ENCODE peak calls at places on chromosome 21, in four cellular contexts. L is heart left ventricle, W is sigmoid colon, J is GM12891. G is an unnamed sample.

GRCh38 chr21:25421327-25422028 is 185.8 kb downstream of the MRPL39 start:
- DNase-seq in L (no peak), W (no peak), J (no peak), G (no peak)

GRCh38 chr21:34771512-34772028 is 102.8 kb downstream of the CLIC6 start:
- DNase-seq in L (no peak), W (no peak), J (no peak), G (no peak)

GRCh38 chr21:23936224-23936623 is 1671.1 kb downstream of the MRPL39 start:
- DNase-seq in L (no peak), W (no peak), J (peak), G (no peak)

GRCh38 chr21:37463083-37463780 is 96.7 kb downstream of the DYRK1A start:
- DNase-seq in L (no peak), W (no peak), J (no peak), G (no peak)

GRCh38 chr21:26555554-26555953 is 17.5 kb downstream of the CYYR1 start:
- DNase-seq in L (no peak), W (no peak), J (no peak), G (no peak)

GRCh38 chr21:22145555-22145954 is 1147.3 kb downstream of the NCAM2 start:
- DNase-seq in L (no peak), W (no peak), J (no peak), G (no peak)

GRCh38 chr21:37398697-37399096 is 32.1 kb downstream of the DYRK1A start:
- DNase-seq in L (no peak), W (no peak), J (no peak), G (no peak)

GRCh38 chr21:31803039-31804007 is 69.5 kb upstream of the HUNK start:
- DNase-seq in L (no peak), W (no peak), J (no peak), G (no peak)

GRCh38 chr21:16069713-16070112 is 339.9 kb downstream of the USP25 start:
- DNase-seq in L (no peak), W (no peak), J (no peak), G (no peak)

GRCh38 chr21:44347911-44348451 is 5.4 kb upstream of the TRPM2 start:
- DNase-seq in L (no peak), W (no peak), J (no peak), G (no peak)

GRCh38 chr21:17590443-17590842 is 22.3 kb downstream of the BTG3 start:
- DNase-seq in L (no peak), W (no peak), J (no peak), G (no peak)

GRCh38 chr21:16517380-16517779 is 787.6 kb downstream of the USP25 start:
- DNase-seq in L (no peak), W (no peak), J (no peak), G (no peak)

GRCh38 chr21:29296452-29296851 is 2.3 kb upstream of the BACH1 start:
- DNase-seq in L (no peak), W (no peak), J (no peak), G (no peak)

GRCh38 chr21:29887313-29888009 is 52.3 kb downstream of the GRIK1 start:
- DNase-seq in L (no peak), W (no peak), J (no peak), G (no peak)

GRCh38 chr21:22544747-22545146 is 1546.5 kb downstream of the NCAM2 start:
- DNase-seq in L (no peak), W (no peak), J (no peak), G (no peak)

GRCh38 chr21:25373126-25374082 is 233.9 kb downstream of the MRPL39 start:
- DNase-seq in L (no peak), W (no peak), J (no peak), G (no peak)

GRCh38 chr21:37658994-37659458 is 257.2 kb downstream of the KCNJ6 start:
- DNase-seq in L (no peak), W (peak), J (no peak), G (no peak)

GRCh38 chr21:34890724-34891609 is 158.1 kb downstream of the RUNX1 start:
- DNase-seq in L (no peak), W (peak), J (no peak), G (no peak)

GRCh38 chr21:14842641-14843040 is 222.2 kb downstream of the NRIP1 start:
- DNase-seq in L (no peak), W (no peak), J (no peak), G (no peak)

GRCh38 chr21:17463441-17463840 is 49.4 kb upstream of the CXADR start:
- DNase-seq in L (peak), W (no peak), J (no peak), G (no peak)

GRCh38 chr21:26820473-26820872 is 24.7 kb downstream of the ADAMTS1 start:
- DNase-seq in L (no peak), W (no peak), J (no peak), G (no peak)

GRCh38 chr21:16169810-16170209 is 440.0 kb downstream of the USP25 start:
- DNase-seq in L (no peak), W (no peak), J (no peak), G (no peak)

GRCh38 chr21:17793675-17794123 is 25.5 kb downstream of the C21orf91 start:
- DNase-seq in L (no peak), W (no peak), J (no peak), G (no peak)

GRCh38 chr21:18204931-18205330 is 39.7 kb upstream of the CHODL start:
- DNase-seq in L (no peak), W (no peak), J (no peak), G (no peak)

GRCh38 chr21:14707265-14708020 is 161.3 kb upstream of the SAMSN1 start:
- DNase-seq in L (no peak), W (no peak), J (no peak), G (no peak)

GRCh38 chr21:14453339-14453738 is 70.4 kb upstream of the HSPA13 start:
- DNase-seq in L (no peak), W (no peak), J (no peak), G (no peak)

GRCh38 chr21:44391345-44392091 is 38.1 kb downstream of the TRPM2 start:
- DNase-seq in L (peak), W (peak), J (no peak), G (peak)

GRCh38 chr21:31675960-31676359 is 16.5 kb downstream of the SOD1 start:
- DNase-seq in L (no peak), W (no peak), J (no peak), G (no peak)

GRCh38 chr21:26572668-26573381 is at the start of gene CYYR1:
- DNase-seq in L (peak), W (no peak), J (no peak), G (peak)

GRCh38 chr21:38951095-38951745 is 145.5 kb downstream of the ETS2 start:
- DNase-seq in L (peak), W (no peak), J (no peak), G (no peak)
- TF ChIP-seq POLR2A in L (no peak), W (no peak), J (no peak), G (no peak)

DNA sequence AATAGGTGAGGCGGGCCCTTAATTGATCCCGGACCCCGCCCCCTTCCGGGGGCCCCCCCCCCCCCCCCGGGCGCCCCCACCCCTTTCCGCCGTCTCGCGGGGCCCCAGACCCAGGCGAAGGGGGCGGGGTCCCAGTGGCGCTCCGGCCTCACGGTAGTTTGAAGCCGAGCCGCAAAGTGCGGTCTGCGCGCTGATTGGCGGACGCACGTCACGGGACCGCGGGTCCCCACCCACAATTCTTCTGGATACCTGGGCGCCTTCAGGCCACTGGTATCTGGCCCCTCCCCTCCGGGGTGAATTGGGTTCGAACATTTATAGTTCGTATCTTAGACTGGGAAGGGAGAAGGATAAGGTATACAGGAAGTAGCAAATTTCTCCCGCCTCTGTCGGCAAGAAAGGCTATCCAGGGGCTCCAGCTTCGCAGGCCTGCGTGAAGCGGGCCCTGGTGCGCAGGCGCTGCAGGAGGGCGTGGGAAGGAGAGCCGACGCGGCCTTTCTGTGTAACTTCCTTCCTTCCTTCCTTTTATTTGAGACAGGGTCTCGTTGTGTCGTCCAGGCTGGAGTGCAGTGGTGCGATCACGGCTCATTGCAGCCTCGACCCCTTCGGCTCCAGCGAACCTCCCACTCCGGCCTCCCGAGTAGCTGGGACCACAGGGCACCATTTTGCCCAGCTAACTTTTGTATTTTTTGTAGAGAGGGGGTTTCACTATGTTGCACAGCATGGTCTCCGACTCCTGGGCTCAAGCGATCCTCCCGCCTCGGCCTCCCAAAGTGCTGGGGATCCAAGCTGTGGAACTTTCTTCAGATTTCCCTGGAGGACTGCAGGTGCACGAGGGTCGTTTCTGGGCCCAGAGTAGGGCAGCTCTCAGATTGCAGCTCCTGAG is 564 bp upstream of the HMGN1 start:
- DNase-seq in L (peak), W (peak), J (peak), G (peak)
- TF ChIP-seq POLR2A in L (peak), W (peak), J (peak), G (no peak)

GRCh38 chr21:33491373-33492102 is at the start of gene DNAJC28:
- DNase-seq in L (peak), W (peak), J (peak), G (peak)
- TF ChIP-seq POLR2A in L (peak), W (peak), J (no peak), G (no peak)

GRCh38 chr21:42407476-42407875 is 3.8 kb downstream of the UBASH3A start:
- DNase-seq in L (no peak), W (no peak), J (no peak), G (no peak)

GRCh38 chr21:42406846-42407245 is 3.1 kb downstream of the UBASH3A start:
- DNase-seq in L (no peak), W (peak), J (no peak), G (no peak)

GRCh38 chr21:42411197-42411869 is 7.6 kb downstream of the UBASH3A start:
- DNase-seq in L (no peak), W (no peak), J (no peak), G (no peak)

GRCh38 chr21:42411891-42412635 is 8.4 kb downstream of the UBASH3A start:
- DNase-seq in L (no peak), W (peak), J (no peak), G (peak)

DNA sequence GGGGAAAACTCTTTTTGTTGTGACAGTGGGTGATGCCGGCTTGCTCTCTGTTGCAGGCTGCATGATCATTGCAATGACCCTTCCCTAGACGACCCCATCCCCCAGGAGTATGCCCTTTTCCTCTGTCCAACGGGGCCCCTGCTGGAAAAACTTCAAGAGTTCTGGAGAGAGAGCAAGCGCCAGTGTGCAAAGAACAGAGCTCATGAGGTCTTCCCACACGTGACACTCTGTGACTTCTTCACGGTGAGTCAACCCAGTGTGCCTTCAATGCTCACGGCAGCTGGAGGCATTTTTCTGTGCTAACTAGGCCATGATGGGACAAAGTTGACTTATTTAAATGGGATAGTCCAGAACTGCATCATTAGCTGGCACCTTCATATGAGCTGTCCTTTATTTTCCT is 5.7 kb downstream of the UBASH3A start:
- DNase-seq in L (no peak), W (no peak), J (no peak), G (no peak)
- TF ChIP-seq POLR2A in L (no peak), W (no peak), J (no peak), G (no peak)

DNA sequence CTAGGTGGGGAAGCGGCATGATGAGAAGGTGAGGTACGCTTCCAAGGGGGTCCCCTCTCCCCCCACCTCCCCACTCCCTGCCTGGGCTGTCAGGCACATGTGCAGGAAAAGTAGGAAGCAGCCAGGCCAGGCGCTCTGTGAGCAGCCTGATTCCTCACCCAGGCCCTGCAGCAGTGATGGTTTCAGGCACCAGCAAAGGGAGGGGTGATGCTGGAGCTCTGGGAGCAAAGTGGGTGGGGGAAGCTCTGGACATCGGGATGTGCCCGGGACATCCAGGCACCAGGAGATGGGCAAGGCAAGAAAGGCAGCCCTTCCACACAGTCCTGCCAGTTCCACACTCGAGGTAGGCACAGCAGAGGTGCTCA is 106.1 kb downstream of the CRYAA start:
- DNase-seq in L (no peak), W (no peak), J (no peak), G (no peak)
- TF ChIP-seq POLR2A in L (no peak), W (no peak), J (no peak), G (no peak)

GRCh38 chr21:46055863-46056281 is 42.0 kb upstream of the COL6A2 start:
- DNase-seq in L (no peak), W (peak), J (no peak), G (peak)

GRCh38 chr21:46057111-46057709 is 40.7 kb upstream of the COL6A2 start:
- DNase-seq in L (no peak), W (peak), J (no peak), G (no peak)

GRCh38 chr21:46057710-46058241 is 40.1 kb upstream of the COL6A2 start:
- DNase-seq in L (no peak), W (peak), J (no peak), G (no peak)

GRCh38 chr21:46054447-46054846 is 43.5 kb upstream of the COL6A2 start:
- DNase-seq in L (no peak), W (peak), J (no peak), G (peak)

GRCh38 chr21:46056450-46056903 is 41.4 kb upstream of the COL6A2 start:
- DNase-seq in L (peak), W (peak), J (no peak), G (peak)
- TF ChIP-seq POLR2A in L (peak), W (peak), J (no peak), G (no peak)

DNA sequence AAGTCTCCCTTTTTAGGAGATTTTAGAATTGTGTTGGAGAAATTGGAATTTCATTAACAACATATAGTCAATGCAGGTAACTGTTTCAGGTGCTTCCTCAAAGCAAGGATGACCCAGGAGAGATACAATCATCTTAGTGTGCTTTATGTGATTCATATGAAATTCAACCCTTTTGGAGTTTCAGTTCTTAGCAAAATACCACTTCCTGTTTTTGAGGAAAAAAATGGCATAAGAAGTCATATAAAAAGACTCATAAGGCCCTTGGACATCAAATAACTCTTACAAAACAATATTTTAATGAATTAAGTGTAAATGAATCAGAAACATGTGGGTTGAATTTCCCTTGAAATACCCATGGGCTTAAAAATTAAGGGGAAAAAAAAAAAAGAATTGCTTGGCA is 926.6 kb downstream of the LTN1 start:
- DNase-seq in L (no peak), W (no peak), J (no peak), G (no peak)
- TF ChIP-seq POLR2A in L (no peak), W (no peak), J (no peak), G (no peak)

GRCh38 chr21:41427556-41427955 is 1.5 kb downstream of the MX1 start:
- DNase-seq in L (no peak), W (no peak), J (no peak), G (peak)

GRCh38 chr21:41425588-41425953 is 468 bp upstream of the MX1 start:
- DNase-seq in L (no peak), W (no peak), J (no peak), G (no peak)

GRCh38 chr21:41428311-41428710 is 2.3 kb downstream of the MX1 start:
- DNase-seq in L (no peak), W (no peak), J (no peak), G (no peak)

GRCh38 chr21:41426656-41427311 is 745 bp downstream of the MX1 start:
- DNase-seq in L (no peak), W (no peak), J (no peak), G (no peak)

GRCh38 chr21:41425954-41426655 is at the start of gene MX1:
- DNase-seq in L (peak), W (peak), J (peak), G (peak)
- TF ChIP-seq POLR2A in L (peak), W (peak), J (peak), G (no peak)

DNA sequence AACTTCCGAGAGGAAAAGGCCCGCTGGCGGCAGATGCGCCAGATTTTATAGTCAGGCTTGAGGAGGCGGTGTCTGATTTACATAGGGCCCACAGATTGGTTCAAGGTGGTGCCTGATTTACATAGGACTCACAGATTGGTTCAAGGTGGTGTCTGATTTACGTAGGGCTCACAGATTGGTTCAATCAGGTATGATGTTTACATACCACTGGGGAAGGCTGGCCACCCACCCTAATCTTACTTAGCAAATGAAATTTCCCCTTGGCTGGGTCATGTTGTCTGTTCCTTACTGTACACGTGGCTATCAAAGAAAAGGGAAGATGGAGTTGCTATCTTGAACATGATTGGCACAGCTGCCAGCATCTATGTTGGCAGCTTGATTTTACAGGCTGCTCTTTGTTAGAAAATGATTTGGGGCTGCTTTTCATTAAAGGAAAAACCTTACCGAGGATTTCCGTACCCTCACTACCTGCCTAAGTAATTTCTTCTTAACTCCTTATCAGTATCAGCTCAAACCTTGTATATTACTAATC is 96.3 kb downstream of the SETD4 start:
- DNase-seq in L (no peak), W (no peak), J (no peak), G (no peak)
- TF ChIP-seq POLR2A in L (no peak), W (no peak), J (no peak), G (no peak)

GRCh38 chr21:41865002-41865777 is 14.0 kb downstream of the PRDM15 start:
- DNase-seq in L (no peak), W (no peak), J (no peak), G (no peak)
- TF ChIP-seq POLR2A in L (no peak), W (no peak), J (no peak), G (no peak)